ENCODE peak calls at places on chromosomes 1 and 21, in five cellular contexts. L, M, S, F and H are unnamed samples.

GRCh38 chr21:34553199-34553952 is 41.4 kb upstream of the KCNE1 start:
- DNase-seq in L (no peak), M (no peak), S (no peak), F (no peak), H (no peak)

GRCh38 chr1:27033059-27033746 is 20.6 kb upstream of the TENT5B start:
- DNase-seq in L (no peak), M (no peak), S (no peak), F (no peak), H (no peak)

GRCh38 chr1:26391450-26391849 is 18.9 kb upstream of the ZNF683 start:
- DNase-seq in L (no peak), M (no peak), S (peak; percentile 42), F (no peak), H (peak; percentile 17)

GRCh38 chr1:97875996-97876395 is 44.8 kb downstream of the DPYD start:
- DNase-seq in L (no peak), M (no peak), S (no peak), F (no peak), H (no peak)

GRCh38 chr1:9315411-9316079 is 22.9 kb downstream of the SPSB1 start:
- DNase-seq in L (no peak), M (no peak), S (no peak), F (peak; percentile 63), H (no peak)

GRCh38 chr1:4176841-4177240 is 276.8 kb upstream of the C1orf174 start:
- DNase-seq in L (no peak), M (no peak), S (peak; percentile 0), F (no peak), H (no peak)

GRCh38 chr1:76238094-76238551 is 163.6 kb downstream of the ST6GALNAC3 start:
- DNase-seq in L (no peak), M (no peak), S (no peak), F (no peak), H (no peak)

GRCh38 chr1:69595486-69595885 is 27.8 kb downstream of the LRRC7 start:
- DNase-seq in L (no peak), M (no peak), S (no peak), F (peak; percentile 25), H (no peak)

GRCh38 chr1:67213948-67214347 is 47.7 kb downstream of the IL23R start:
- DNase-seq in L (no peak), M (no peak), S (no peak), F (no peak), H (no peak)

GRCh38 chr1:180155202-180155682 is 573 bp downstream of the QSOX1 start:
- DNase-seq in L (no peak), M (no peak), S (no peak), F (no peak), H (no peak)

GRCh38 chr1:217526636-217527035 is 104.3 kb downstream of the GPATCH2 start:
- DNase-seq in L (no peak), M (no peak), S (no peak), F (no peak), H (no peak)

GRCh38 chr21:9837946-9838801 is 683.2 kb upstream of the TPTE start:
- DNase-seq in L (no peak), M (no peak), S (no peak), F (no peak), H (no peak)

GRCh38 chr1:226711976-226712778 is 26.9 kb downstream of the ITPKB start:
- DNase-seq in L (no peak), M (no peak), S (no peak), F (no peak), H (peak; percentile 42)

GRCh38 chr21:44764319-44765230 is 37.0 kb downstream of the UBE2G2 start:
- DNase-seq in L (no peak), M (no peak), S (no peak), F (no peak), H (no peak)

GRCh38 chr1:244836135-244836521 is 670 bp downstream of the COX20 start:
- DNase-seq in L (peak; percentile 50), M (peak; percentile 18), S (peak; percentile 41), F (no peak), H (no peak)

GRCh38 chr1:59062743-59063142 is 234.2 kb upstream of the FGGY start:
- DNase-seq in L (no peak), M (no peak), S (no peak), F (no peak), H (no peak)